ENCODE peak calls at places on chromosomes 2 and 18, in seven cellular contexts. N, B, G, T, P, O and U are unnamed samples.

GRCh38 chr2:100856732-100857131 is 36.8 kb downstream of the NPAS2 start:
- DNase-seq in N (no peak), B (no peak), G (no peak), T (no peak), P (no peak), O (no peak), U (no peak)

GRCh38 chr2:193808877-193809276 is 1614.1 kb upstream of the TMEFF2 start:
- DNase-seq in N (no peak), B (no peak), G (peak; percentile 28), T (no peak), P (no peak), O (no peak), U (no peak)

GRCh38 chr2:231469568-231469920 is 5.3 kb upstream of the NCL start:
- DNase-seq in N (no peak), B (no peak), G (no peak), T (no peak), P (no peak), O (no peak), U (no peak)

GRCh38 chr2:54523336-54523959 is 67.3 kb downstream of the SPTBN1 start:
- DNase-seq in N (no peak), B (no peak), G (no peak), T (peak; percentile 20), P (no peak), O (peak; percentile 32), U (no peak)

GRCh38 chr18:47109049-47109448 is 41.3 kb downstream of the HDHD2 start:
- DNase-seq in N (no peak), B (no peak), G (no peak), T (no peak), P (no peak), O (no peak), U (no peak)

GRCh38 chr2:39913648-39914456 is 134.8 kb upstream of the THUMPD2 start:
- DNase-seq in N (peak; percentile 38), B (peak; percentile 50), G (peak; percentile 58), T (peak; percentile 89), P (no peak), O (peak; percentile 85), U (peak; percentile 84)

GRCh38 chr2:160156665-160157064 is 43.4 kb downstream of the ITGB6 start:
- DNase-seq in N (no peak), B (no peak), G (peak; percentile 75), T (peak; percentile 74), P (no peak), O (peak; percentile 83), U (peak; percentile 61)

GRCh38 chr18:78762753-78763152 is 216.9 kb upstream of the SALL3 start:
- DNase-seq in N (no peak), B (no peak), G (no peak), T (no peak), P (no peak), O (no peak), U (no peak)

GRCh38 chr2:57160976-57161375 is 885.6 kb upstream of the VRK2 start:
- DNase-seq in N (no peak), B (no peak), G (peak; percentile 8), T (peak; percentile 88), P (no peak), O (peak; percentile 8), U (peak; percentile 34)

GRCh38 chr2:173101687-173102086 is 26.0 kb downstream of the MAP3K20 start:
- DNase-seq in N (no peak), B (no peak), G (peak; percentile 91), T (peak; percentile 73), P (no peak), O (peak; percentile 84), U (no peak)

GRCh38 chr2:129797489-129798300 is 181.8 kb upstream of the RAB6C start:
- DNase-seq in N (no peak), B (no peak), G (no peak), T (no peak), P (no peak), O (no peak), U (no peak)

GRCh38 chr2:36147670-36148390 is 207.7 kb upstream of the CRIM1 start:
- DNase-seq in N (no peak), B (no peak), G (no peak), T (no peak), P (no peak), O (peak; percentile 1), U (no peak)

GRCh38 chr2:166234112-166234846 is 106.5 kb upstream of the SCN1A start:
- DNase-seq in N (no peak), B (no peak), G (no peak), T (peak; percentile 54), P (no peak), O (peak; percentile 82), U (peak; percentile 71)

GRCh38 chr2:112259509-112260294 is 4.9 kb upstream of the ZC3H8 start:
- DNase-seq in N (peak; percentile 44), B (peak; percentile 80), G (peak; percentile 55), T (peak; percentile 82), P (peak; percentile 85), O (peak; percentile 83), U (peak; percentile 74)

GRCh38 chr2:1049691-1050090 is 99.0 kb downstream of the SNTG2 start:
- DNase-seq in N (no peak), B (no peak), G (peak; percentile 61), T (peak; percentile 39), P (no peak), O (peak; percentile 7), U (peak; percentile 55)

DNA sequence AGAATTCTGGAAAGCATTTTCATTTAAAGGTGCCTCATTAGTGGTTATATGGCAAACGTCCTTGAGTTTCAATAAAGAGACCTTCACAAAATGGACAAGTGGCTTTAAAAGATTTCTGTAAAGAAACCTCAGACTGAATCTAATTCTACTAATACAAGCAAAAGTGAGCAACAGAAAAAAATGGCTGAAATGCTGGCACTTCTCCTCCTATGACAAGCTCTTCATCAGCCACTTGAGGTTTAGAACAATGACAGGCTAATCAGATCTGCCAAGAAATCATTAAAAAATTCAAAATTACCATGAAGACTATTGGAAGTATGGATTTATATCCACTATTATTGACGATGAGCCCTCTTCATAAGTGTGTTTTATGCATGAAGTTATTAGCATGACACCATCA is 71.8 kb downstream of the MYO3B start:
- DNase-seq in N (no peak), B (no peak), G (no peak), T (no peak), P (no peak), O (no peak), U (no peak)
- H3K4me3 ChIP-seq in N (no peak overlapping the region), B (no peak overlapping the region), G (no peak overlapping the region), T (no peak overlapping the region), P (no peak overlapping the region), O (no peak overlapping the region), U (no peak overlapping the region)

GRCh38 chr18:34350778-34351177 is 126.1 kb upstream of the NOL4 start:
- DNase-seq in N (no peak), B (no peak), G (no peak), T (no peak), P (no peak), O (no peak), U (no peak)

GRCh38 chr18:34342960-34343359 is 118.2 kb upstream of the NOL4 start:
- DNase-seq in N (no peak), B (no peak), G (peak; percentile 23), T (peak; percentile 41), P (no peak), O (peak; percentile 63), U (peak; percentile 72)

GRCh38 chr18:34345738-34346137 is 121.0 kb upstream of the NOL4 start:
- DNase-seq in N (no peak), B (no peak), G (no peak), T (no peak), P (no peak), O (peak; percentile 12), U (no peak)
- H3K4me3 ChIP-seq in N (no peak overlapping the region), B (no peak overlapping the region), G (no peak overlapping the region), T (no peak overlapping the region), P (no peak overlapping the region), O (no peak overlapping the region), U (no peak overlapping the region)

GRCh38 chr2:234493117-234493516 is 3.8 kb downstream of the ARL4C start:
- DNase-seq in N (no peak), B (no peak), G (no peak), T (no peak), P (no peak), O (no peak), U (no peak)

GRCh38 chr2:234492687-234493086 is 4.2 kb downstream of the ARL4C start:
- DNase-seq in N (no peak), B (no peak), G (no peak), T (no peak), P (no peak), O (no peak), U (no peak)

GRCh38 chr2:234490239-234491074 is 6.4 kb downstream of the ARL4C start:
- DNase-seq in N (no peak), B (no peak), G (no peak), T (no peak), P (no peak), O (no peak), U (no peak)

GRCh38 chr2:234491281-234491680 is 5.6 kb downstream of the ARL4C start:
- DNase-seq in N (no peak), B (no peak), G (peak; percentile 33), T (no peak), P (no peak), O (no peak), U (no peak)

DNA sequence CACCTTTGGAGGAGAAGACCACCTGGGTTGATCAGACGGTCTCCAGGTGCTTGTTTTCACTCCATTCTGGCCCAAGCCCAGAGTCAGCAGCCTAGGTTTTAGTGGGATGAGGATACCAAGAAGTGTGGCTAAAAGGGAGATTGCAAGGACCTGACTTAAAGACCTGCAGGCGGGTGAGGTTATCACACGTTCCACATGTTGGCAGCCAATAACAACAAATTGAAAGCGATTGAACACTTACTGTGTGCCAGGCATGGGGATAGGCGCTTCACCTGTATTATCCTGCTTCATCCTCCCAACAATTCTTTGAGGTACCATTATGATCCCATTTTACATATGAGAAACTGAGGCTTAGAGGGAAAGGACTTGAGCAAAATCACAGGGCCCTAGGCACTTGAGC is 5.0 kb downstream of the ARL4C start:
- DNase-seq in N (no peak), B (no peak), G (peak; percentile 25), T (no peak), P (no peak), O (no peak), U (no peak)
- H3K4me3 ChIP-seq in N (no peak overlapping the region), B (no peak overlapping the region), G (peak overlapping the region; percentile 86), T (no peak overlapping the region), P (no peak overlapping the region), O (no peak overlapping the region), U (peak overlapping the region; percentile 81)

GRCh38 chr2:190075623-190076022 is 13.1 kb upstream of the MSTN start:
- DNase-seq in N (no peak), B (no peak), G (no peak), T (no peak), P (no peak), O (no peak), U (no peak)

GRCh38 chr2:190068764-190069163 is 6.2 kb upstream of the MSTN start:
- DNase-seq in N (no peak), B (no peak), G (no peak), T (no peak), P (no peak), O (no peak), U (no peak)

GRCh38 chr2:190065839-190066238 is 3.3 kb upstream of the MSTN start:
- DNase-seq in N (no peak), B (no peak), G (no peak), T (no peak), P (no peak), O (no peak), U (no peak)

GRCh38 chr2:190069936-190070696 is 7.6 kb upstream of the MSTN start:
- DNase-seq in N (peak; percentile 7), B (peak; percentile 33), G (peak; percentile 32), T (peak; percentile 85), P (peak; percentile 31), O (peak; percentile 77), U (peak; percentile 80)
- H3K4me3 ChIP-seq in N (no peak overlapping the region), B (no peak overlapping the region), G (no peak overlapping the region), T (no peak overlapping the region), P (no peak overlapping the region), O (no peak overlapping the region), U (no peak overlapping the region)